ENCODE peak calls at places on chromosomes 7 and 10, in four cellular contexts. Q is HFFc6; D is CD8-positive, alpha-beta T cell; X is left lung. Y is an unnamed sample.

GRCh38 chr10:60964257-60965235 is 20.6 kb upstream of the RHOBTB1 start:
- DNase-seq in Q (peak; percentile 85), D (no peak), X (peak; percentile 48), Y (peak; percentile 22)

GRCh38 chr7:101620395-101620794 is 8.7 kb downstream of the MYL10 start:
- DNase-seq in Q (no peak), D (no peak), X (no peak), Y (no peak)

GRCh38 chr7:47292832-47293309 is 289.0 kb downstream of the TNS3 start:
- DNase-seq in Q (no peak), D (no peak), X (no peak), Y (no peak)

GRCh38 chr10:71725998-71726672 is 6.6 kb upstream of the C10orf105 start:
- DNase-seq in Q (peak; percentile 34), D (no peak), X (no peak), Y (no peak)

GRCh38 chr7:119482209-119482608 is 790.8 kb upstream of the KCND2 start:
- DNase-seq in Q (no peak), D (no peak), X (no peak), Y (peak; percentile 39)

GRCh38 chr7:142581341-142581740 is 167.9 kb upstream of the PRSS1 start:
- DNase-seq in Q (no peak), D (no peak), X (peak; percentile 40), Y (no peak)

GRCh38 chr7:45885264-45885882 is 2.9 kb upstream of the IGFBP1 start:
- DNase-seq in Q (no peak), D (no peak), X (no peak), Y (no peak)

GRCh38 chr7:80279760-80280159 is 145.1 kb downstream of the GNAI1 start:
- DNase-seq in Q (no peak), D (no peak), X (no peak), Y (no peak)

GRCh38 chr10:34492081-34492480 is 323.0 kb downstream of the PARD3 start:
- DNase-seq in Q (no peak), D (no peak), X (no peak), Y (no peak)

GRCh38 chr7:73683056-73683915 is at the start of the genes BUD23 and DNAJC30:
- DNase-seq in Q (peak; percentile 93), D (peak; percentile 95), X (peak; percentile 96), Y (peak; percentile 92)
- TF ChIP-seq CTCF in Q (peak; percentile 9), D (no peak), X (no peak), Y (no peak)

DNA sequence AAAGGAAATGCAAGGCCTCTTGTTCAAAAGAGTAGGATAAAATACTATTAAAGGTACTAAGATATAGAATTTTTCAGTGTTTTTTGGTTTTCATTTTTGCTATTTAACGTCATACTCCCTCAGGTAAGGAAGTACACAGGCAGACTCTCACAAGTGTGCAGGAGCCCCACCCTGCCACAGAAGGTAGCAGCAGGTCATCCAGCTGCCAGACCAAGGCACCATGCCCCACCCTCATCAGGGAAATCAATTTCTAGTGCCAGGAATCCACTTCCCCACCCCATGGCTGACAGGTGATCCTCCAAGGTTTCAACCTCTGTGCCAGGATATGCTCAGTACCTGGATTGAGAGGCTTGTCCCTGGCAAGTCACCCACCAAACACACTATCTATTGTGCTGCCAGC is 712.9 kb downstream of the SORCS3 start:
- DNase-seq in Q (no peak), D (no peak), X (no peak), Y (no peak)
- TF ChIP-seq CTCF in Q (no peak), D (no peak), X (no peak), Y (no peak)

GRCh38 chr7:115338016-115338415 is 416.1 kb downstream of the MDFIC start:
- DNase-seq in Q (no peak), D (no peak), X (no peak), Y (no peak)

GRCh38 chr7:115346685-115347084 is 424.8 kb downstream of the MDFIC start:
- DNase-seq in Q (peak; percentile 2), D (no peak), X (no peak), Y (no peak)

GRCh38 chr7:115340828-115341227 is 418.9 kb downstream of the MDFIC start:
- DNase-seq in Q (peak; percentile 84), D (no peak), X (no peak), Y (no peak)
- TF ChIP-seq CTCF in Q (peak; percentile 73), D (no peak), X (no peak), Y (peak; percentile 53)

DNA sequence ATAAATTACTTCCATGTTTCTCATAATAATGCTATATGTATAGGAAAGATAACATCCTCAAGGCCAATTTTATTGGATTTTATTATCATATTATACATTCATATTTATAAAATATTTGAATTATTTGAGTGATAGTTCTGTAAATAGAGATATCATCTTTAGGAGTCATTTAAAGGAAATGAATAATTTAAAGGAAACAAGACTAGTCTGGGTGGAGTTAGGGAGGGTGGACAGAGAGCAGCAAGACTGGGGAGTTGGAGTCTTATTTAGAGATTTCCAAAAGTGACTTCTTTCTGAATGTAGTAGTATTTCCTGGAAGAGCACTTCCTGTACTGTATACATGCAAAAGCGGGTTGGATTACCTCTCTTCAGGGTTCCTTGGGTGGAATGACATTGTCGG is 342.3 kb downstream of the SUGCT start:
- DNase-seq in Q (no peak), D (no peak), X (no peak), Y (no peak)
- TF ChIP-seq CTCF in Q (no peak), D (no peak), X (no peak), Y (no peak)

DNA sequence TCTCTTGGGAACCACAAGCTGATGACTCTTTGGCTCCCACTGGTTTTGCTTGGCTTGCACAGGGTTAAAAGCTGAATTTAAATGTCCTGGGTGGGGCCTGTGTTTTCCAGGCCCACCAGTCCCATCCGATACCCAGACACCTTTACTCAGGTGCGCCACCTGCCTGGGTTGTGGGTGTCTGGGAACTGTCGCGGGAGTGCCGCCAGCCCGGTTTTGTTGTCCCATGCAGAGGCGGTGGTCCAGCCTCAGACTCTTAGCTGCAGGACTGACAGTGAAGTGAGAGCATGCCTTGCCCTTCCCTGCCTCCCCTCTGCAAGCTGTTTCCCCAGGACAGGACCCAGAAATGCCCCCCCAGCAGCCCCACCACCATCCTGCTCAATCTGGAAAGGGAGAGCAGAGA is 255.6 kb upstream of the ZNF32 start:
- DNase-seq in Q (no peak), D (no peak), X (no peak), Y (no peak)
- TF ChIP-seq CTCF in Q (no peak), D (no peak), X (no peak), Y (no peak)

DNA sequence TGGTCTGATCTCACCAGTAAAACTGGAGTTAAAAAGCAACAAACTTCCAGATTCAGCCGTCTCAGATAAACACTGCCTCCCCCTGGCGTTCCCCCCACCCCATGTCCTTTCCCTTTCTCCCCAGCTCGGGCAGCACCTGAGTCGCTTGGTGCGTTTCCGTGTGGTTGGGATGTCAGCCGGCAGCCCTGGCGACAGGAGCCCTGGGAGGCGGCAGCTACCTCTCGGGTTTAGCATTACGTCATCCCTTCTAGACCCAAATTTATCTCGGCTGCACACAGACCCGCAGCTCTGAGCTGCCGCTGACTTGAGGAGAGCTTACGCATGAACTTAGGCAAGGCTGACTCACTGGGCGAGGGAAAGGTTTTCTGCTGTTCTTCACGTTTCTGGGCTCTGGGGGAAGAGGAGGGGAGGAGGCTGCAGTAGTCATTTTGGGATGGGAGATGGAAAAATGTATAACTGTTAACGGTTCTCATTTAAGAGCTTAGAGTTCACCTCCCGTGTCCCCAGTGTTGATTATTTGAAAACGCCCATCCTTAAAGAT is 14.4 kb downstream of the MXI1 start:
- DNase-seq in Q (peak; percentile 90), D (peak; percentile 57), X (peak; percentile 78), Y (peak; percentile 54)
- TF ChIP-seq CTCF in Q (peak; percentile 57), D (no peak), X (no peak), Y (no peak)

GRCh38 chr10:101672536-101672935 is 22.4 kb downstream of the FBXW4 start:
- DNase-seq in Q (no peak), D (no peak), X (peak; percentile 50), Y (no peak)
- TF ChIP-seq CTCF in Q (no peak), D (no peak), X (no peak), Y (no peak)

GRCh38 chr10:87524296-87524695 is 19.6 kb downstream of the MINPP1 start:
- DNase-seq in Q (no peak), D (no peak), X (no peak), Y (no peak)
- TF ChIP-seq CTCF in Q (no peak), D (no peak), X (no peak), Y (no peak)

GRCh38 chr10:100998183-100998990 is 1.2 kb upstream of the LZTS2 start:
- DNase-seq in Q (peak; percentile 67), D (peak; percentile 54), X (peak; percentile 87), Y (peak; percentile 83)
- TF ChIP-seq CTCF in Q (no peak), D (no peak), X (no peak), Y (no peak)

DNA sequence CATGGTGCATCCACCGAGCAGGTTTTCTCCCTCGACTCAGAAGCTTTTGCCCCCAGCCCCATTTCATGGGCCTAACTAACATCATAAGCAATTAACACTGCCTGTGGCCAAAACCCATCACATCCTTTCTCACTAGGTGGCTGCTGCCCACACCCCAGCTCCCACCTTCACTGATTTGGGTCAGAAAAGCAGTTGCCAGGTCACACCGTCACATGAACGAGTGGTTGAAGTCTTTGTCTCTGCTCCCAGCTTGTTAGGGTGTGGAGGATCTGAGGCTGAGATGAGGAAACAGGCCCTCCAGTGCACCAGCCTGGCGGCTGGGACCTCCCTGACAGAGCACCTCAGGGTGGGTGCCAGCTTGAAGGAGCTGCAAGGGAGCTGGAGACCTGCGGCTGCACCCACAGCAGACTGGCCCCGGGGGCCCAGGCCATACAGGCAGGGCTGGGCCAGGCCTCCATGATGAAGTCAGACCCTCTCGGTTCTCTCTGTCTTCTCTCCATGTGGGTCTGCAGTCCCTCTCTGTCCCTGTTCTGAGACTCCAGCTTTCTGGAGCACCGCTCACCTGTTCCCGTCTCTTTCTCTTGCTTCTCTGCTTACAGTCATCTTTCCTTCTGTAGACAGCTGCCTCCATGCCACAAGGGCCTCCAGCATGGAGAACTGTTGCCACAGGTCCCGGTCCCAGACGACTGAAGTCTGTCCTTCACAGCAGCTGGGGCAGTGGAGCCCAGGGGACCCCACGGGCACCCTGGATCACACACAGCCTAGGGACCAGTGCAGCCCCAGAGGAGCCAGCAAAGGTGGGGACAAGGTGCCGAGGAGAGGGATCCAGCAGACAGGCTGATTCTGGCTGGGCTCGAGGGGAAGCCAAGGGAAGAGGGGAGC is 13.8 kb upstream of the INPP5A start:
- DNase-seq in Q (no peak), D (no peak), X (peak; percentile 25), Y (no peak)
- TF ChIP-seq CTCF in Q (no peak), D (no peak), X (no peak), Y (no peak)